ENCODE peak calls at places on chromosomes 16 and 17, in four cellular contexts. One of them, this sample, is unnamed.

GRCh38 chr17:56779306-56779705 is 54.4 kb downstream of the C17orf67 start:
- DNase-seq in stimulated activated CD4-positive, alpha-beta T cell treated with anti-CD3 and anti-CD28 coated beads, Interleukin-1b, Interleukin-23, amount 100 ng/mL, for 1 hour: no peak
- DNase-seq in activated naive CD8-positive, alpha-beta T cell treated with anti-CD3 and anti-CD28 coated beads for 36 hours: no peak
- DNase-seq in esophagus squamous epithelium: no peak
- DNase-seq in this sample: no peak

GRCh38 chr17:57071991-57072944 is 12.8 kb upstream of the AKAP1 start:
- DNase-seq in esophagus squamous epithelium: no peak
- DNase-seq in activated naive CD8-positive, alpha-beta T cell treated with anti-CD3 and anti-CD28 coated beads for 36 hours: no peak
- DNase-seq in stimulated activated CD4-positive, alpha-beta T cell treated with anti-CD3 and anti-CD28 coated beads, Interleukin-1b, Interleukin-23, amount 100 ng/mL, for 1 hour: no peak
- DNase-seq in this sample: no peak

GRCh38 chr16:2673066-2673999 is 9.0 kb upstream of the KCTD5 start:
- DNase-seq in stimulated activated CD4-positive, alpha-beta T cell treated with anti-CD3 and anti-CD28 coated beads, Interleukin-1b, Interleukin-23, amount 100 ng/mL, for 1 hour: peak
- DNase-seq in esophagus squamous epithelium: peak
- DNase-seq in activated naive CD8-positive, alpha-beta T cell treated with anti-CD3 and anti-CD28 coated beads for 36 hours: peak
- DNase-seq in this sample: peak

GRCh38 chr17:31489295-31490018 is 98.0 kb downstream of the RAB11FIP4 start:
- DNase-seq in esophagus squamous epithelium: no peak
- DNase-seq in stimulated activated CD4-positive, alpha-beta T cell treated with anti-CD3 and anti-CD28 coated beads, Interleukin-1b, Interleukin-23, amount 100 ng/mL, for 1 hour: no peak
- DNase-seq in activated naive CD8-positive, alpha-beta T cell treated with anti-CD3 and anti-CD28 coated beads for 36 hours: no peak
- DNase-seq in this sample: no peak

GRCh38 chr17:58330997-58331814 is 2.6 kb upstream of the TSPOAP1 start:
- DNase-seq in stimulated activated CD4-positive, alpha-beta T cell treated with anti-CD3 and anti-CD28 coated beads, Interleukin-1b, Interleukin-23, amount 100 ng/mL, for 1 hour: peak
- DNase-seq in activated naive CD8-positive, alpha-beta T cell treated with anti-CD3 and anti-CD28 coated beads for 36 hours: peak
- DNase-seq in esophagus squamous epithelium: no peak
- DNase-seq in this sample: no peak

GRCh38 chr17:40070895-40071719 is 8.3 kb downstream of the THRA start:
- DNase-seq in activated naive CD8-positive, alpha-beta T cell treated with anti-CD3 and anti-CD28 coated beads for 36 hours: no peak
- DNase-seq in stimulated activated CD4-positive, alpha-beta T cell treated with anti-CD3 and anti-CD28 coated beads, Interleukin-1b, Interleukin-23, amount 100 ng/mL, for 1 hour: no peak
- DNase-seq in esophagus squamous epithelium: no peak
- DNase-seq in this sample: no peak

GRCh38 chr17:28219771-28220170 is 99.2 kb upstream of the TMEM97 start:
- DNase-seq in stimulated activated CD4-positive, alpha-beta T cell treated with anti-CD3 and anti-CD28 coated beads, Interleukin-1b, Interleukin-23, amount 100 ng/mL, for 1 hour: no peak
- DNase-seq in esophagus squamous epithelium: no peak
- DNase-seq in activated naive CD8-positive, alpha-beta T cell treated with anti-CD3 and anti-CD28 coated beads for 36 hours: no peak
- DNase-seq in this sample: no peak

GRCh38 chr16:87457724-87458423 is 35.0 kb downstream of the ZCCHC14 start:
- DNase-seq in stimulated activated CD4-positive, alpha-beta T cell treated with anti-CD3 and anti-CD28 coated beads, Interleukin-1b, Interleukin-23, amount 100 ng/mL, for 1 hour: no peak
- DNase-seq in esophagus squamous epithelium: no peak
- DNase-seq in activated naive CD8-positive, alpha-beta T cell treated with anti-CD3 and anti-CD28 coated beads for 36 hours: peak
- DNase-seq in this sample: no peak

GRCh38 chr16:30063893-30064745 is 1.4 kb upstream of the ALDOA start:
- DNase-seq in activated naive CD8-positive, alpha-beta T cell treated with anti-CD3 and anti-CD28 coated beads for 36 hours: peak
- DNase-seq in esophagus squamous epithelium: no peak
- DNase-seq in stimulated activated CD4-positive, alpha-beta T cell treated with anti-CD3 and anti-CD28 coated beads, Interleukin-1b, Interleukin-23, amount 100 ng/mL, for 1 hour: peak
- DNase-seq in this sample: no peak

GRCh38 chr16:56617212-56618085 is 8.1 kb upstream of the MT1E start:
- DNase-seq in esophagus squamous epithelium: no peak
- DNase-seq in stimulated activated CD4-positive, alpha-beta T cell treated with anti-CD3 and anti-CD28 coated beads, Interleukin-1b, Interleukin-23, amount 100 ng/mL, for 1 hour: no peak
- DNase-seq in activated naive CD8-positive, alpha-beta T cell treated with anti-CD3 and anti-CD28 coated beads for 36 hours: peak
- DNase-seq in this sample: no peak

GRCh38 chr16:72932050-72932449 is 115.9 kb downstream of the ZFHX3 start:
- DNase-seq in esophagus squamous epithelium: no peak
- DNase-seq in activated naive CD8-positive, alpha-beta T cell treated with anti-CD3 and anti-CD28 coated beads for 36 hours: no peak
- DNase-seq in stimulated activated CD4-positive, alpha-beta T cell treated with anti-CD3 and anti-CD28 coated beads, Interleukin-1b, Interleukin-23, amount 100 ng/mL, for 1 hour: no peak
- DNase-seq in this sample: no peak

GRCh38 chr17:69015631-69016030 is 45.1 kb downstream of the ABCA9 start:
- DNase-seq in esophagus squamous epithelium: no peak
- DNase-seq in activated naive CD8-positive, alpha-beta T cell treated with anti-CD3 and anti-CD28 coated beads for 36 hours: no peak
- DNase-seq in stimulated activated CD4-positive, alpha-beta T cell treated with anti-CD3 and anti-CD28 coated beads, Interleukin-1b, Interleukin-23, amount 100 ng/mL, for 1 hour: no peak
- DNase-seq in this sample: no peak

GRCh38 chr16:78675312-78675711 is 575.9 kb downstream of the WWOX start:
- DNase-seq in stimulated activated CD4-positive, alpha-beta T cell treated with anti-CD3 and anti-CD28 coated beads, Interleukin-1b, Interleukin-23, amount 100 ng/mL, for 1 hour: no peak
- DNase-seq in activated naive CD8-positive, alpha-beta T cell treated with anti-CD3 and anti-CD28 coated beads for 36 hours: no peak
- DNase-seq in esophagus squamous epithelium: no peak
- DNase-seq in this sample: no peak

GRCh38 chr17:46889519-46889918 is 33.4 kb upstream of the GOSR2 start:
- DNase-seq in activated naive CD8-positive, alpha-beta T cell treated with anti-CD3 and anti-CD28 coated beads for 36 hours: no peak
- DNase-seq in stimulated activated CD4-positive, alpha-beta T cell treated with anti-CD3 and anti-CD28 coated beads, Interleukin-1b, Interleukin-23, amount 100 ng/mL, for 1 hour: no peak
- DNase-seq in esophagus squamous epithelium: no peak
- DNase-seq in this sample: no peak

GRCh38 chr16:6929868-6930267 is 402.8 kb upstream of the RBFOX1 start:
- DNase-seq in esophagus squamous epithelium: no peak
- DNase-seq in activated naive CD8-positive, alpha-beta T cell treated with anti-CD3 and anti-CD28 coated beads for 36 hours: no peak
- DNase-seq in stimulated activated CD4-positive, alpha-beta T cell treated with anti-CD3 and anti-CD28 coated beads, Interleukin-1b, Interleukin-23, amount 100 ng/mL, for 1 hour: no peak
- DNase-seq in this sample: no peak

GRCh38 chr17:82870091-82870491 is 30.3 kb upstream of the ZNF750 start:
- DNase-seq in esophagus squamous epithelium: no peak
- DNase-seq in activated naive CD8-positive, alpha-beta T cell treated with anti-CD3 and anti-CD28 coated beads for 36 hours: no peak
- DNase-seq in stimulated activated CD4-positive, alpha-beta T cell treated with anti-CD3 and anti-CD28 coated beads, Interleukin-1b, Interleukin-23, amount 100 ng/mL, for 1 hour: no peak
- DNase-seq in this sample: no peak

GRCh38 chr17:55421179-55421934 is at the start of gene MMD:
- DNase-seq in esophagus squamous epithelium: no peak
- DNase-seq in activated naive CD8-positive, alpha-beta T cell treated with anti-CD3 and anti-CD28 coated beads for 36 hours: peak
- DNase-seq in stimulated activated CD4-positive, alpha-beta T cell treated with anti-CD3 and anti-CD28 coated beads, Interleukin-1b, Interleukin-23, amount 100 ng/mL, for 1 hour: no peak
- DNase-seq in this sample: no peak